ENCODE peak calls at places on chromosomes 3 and 15, in four cellular contexts. G, Z, A and T are unnamed samples.

GRCh38 chr3:38627956-38628355 is 21.5 kb downstream of the SCN5A start:
- DNase-seq in G (no peak), Z (no peak), A (peak), T (no peak)

GRCh38 chr3:101994386-101994785 is 145.1 kb downstream of the NFKBIZ start:
- DNase-seq in Z (no peak), A (no peak), G (no peak), T (no peak)

GRCh38 chr3:8988791-8989558 is 25.7 kb upstream of the RAD18 start:
- DNase-seq in Z (no peak), A (no peak), G (no peak), T (no peak)

GRCh38 chr15:76330281-76330680 is 6.3 kb upstream of the ISL2 start:
- DNase-seq in Z (no peak), A (peak), G (peak), T (peak)

GRCh38 chr3:46406786-46407611 is at the start of the genes CCR5AS and CCRL2:
- DNase-seq in A (peak), G (peak), Z (peak), T (no peak)

GRCh38 chr15:55257933-55258332 is 31.7 kb downstream of the RAB27A start:
- DNase-seq in Z (no peak), A (no peak), G (no peak), T (no peak)

GRCh38 chr15:80588801-80589200 is 106.3 kb upstream of the ABHD17C start:
- DNase-seq in A (peak), G (no peak), Z (no peak), T (peak)

GRCh38 chr3:180416111-180416541 is 185.8 kb upstream of the TTC14 start:
- DNase-seq in A (no peak), Z (no peak), G (no peak), T (no peak)

GRCh38 chr15:74788716-74789151 is 6.9 kb downstream of the CSK start:
- DNase-seq in Z (no peak), G (peak), A (no peak), T (no peak)

GRCh38 chr3:111373861-111374260 is 168.1 kb upstream of the CD96 start:
- DNase-seq in Z (no peak), A (no peak), G (no peak), T (no peak)

GRCh38 chr3:29554584-29554983 is 273.7 kb downstream of the RBMS3 start:
- DNase-seq in Z (no peak), A (no peak), G (no peak), T (no peak)

GRCh38 chr3:141050913-141051632 is at the start of gene SPSB4:
- DNase-seq in A (peak), G (peak), Z (peak), T (no peak)

GRCh38 chr15:70348581-70349344 is 251.0 kb upstream of the TLE3 start:
- DNase-seq in A (peak), G (peak), Z (peak), T (no peak)

GRCh38 chr3:194870394-194871110 is 184.9 kb downstream of the FAM43A start:
- DNase-seq in G (no peak), A (peak), Z (no peak), T (no peak)

GRCh38 chr3:65854606-65855304 is 184.0 kb downstream of the MAGI1 start:
- DNase-seq in Z (no peak), G (no peak), A (no peak), T (no peak)

GRCh38 chr3:106309274-106309673 is 440.5 kb upstream of the CBLB start:
- DNase-seq in A (no peak), Z (no peak), G (no peak), T (no peak)

GRCh38 chr3:54150864-54151467 is 28.6 kb downstream of the CACNA2D3 start:
- DNase-seq in G (no peak), A (no peak), Z (no peak), T (no peak)

GRCh38 chr3:160224256-160224655 is 966 bp upstream of the C3orf80 start:
- DNase-seq in G (no peak), A (no peak), Z (no peak), T (no peak)

GRCh38 chr3:171528102-171528501 is 67.9 kb upstream of the TNIK start:
- DNase-seq in A (peak), G (no peak), Z (no peak), T (no peak)

GRCh38 chr3:178532414-178532813 is 3.8 kb upstream of the KCNMB2 start:
- DNase-seq in A (peak), G (no peak), Z (no peak), T (no peak)

GRCh38 chr15:75091814-75092213 is 68.4 kb downstream of the PPCDC start:
- DNase-seq in Z (no peak), A (no peak), G (no peak), T (no peak)

GRCh38 chr15:70320077-70320830 is 222.5 kb upstream of the TLE3 start:
- DNase-seq in A (no peak), Z (no peak), G (peak), T (no peak)

GRCh38 chr3:157464283-157464682 is 27.6 kb downstream of the PTX3 start:
- DNase-seq in Z (no peak), G (no peak), A (no peak), T (no peak)

GRCh38 chr3:46464326-46465195 is at the start of gene LTF:
- DNase-seq in Z (no peak), G (no peak), A (no peak), T (no peak)

GRCh38 chr3:181691951-181692849 is 19.5 kb upstream of the SOX2 start:
- DNase-seq in G (no peak), Z (no peak), A (no peak), T (no peak)

GRCh38 chr15:76336254-76337046 is at the start of gene ISL2:
- DNase-seq in Z (no peak), A (peak), G (peak), T (peak)

GRCh38 chr3:50587373-50587772 is 18.1 kb downstream of the HEMK1 start:
- DNase-seq in A (no peak), G (no peak), Z (no peak), T (no peak)

GRCh38 chr3:156433910-156434309 is 121.0 kb downstream of the SSR3 start:
- DNase-seq in A (peak), Z (no peak), G (no peak), T (no peak)
- TF ChIP-seq CTCF in A (no peak), Z (no peak), G (no peak), T (no peak)

GRCh38 chr15:67863442-67863987 is 23.7 kb upstream of the RNU6-1 start:
- DNase-seq in Z (peak), G (peak), A (peak), T (no peak)
- TF ChIP-seq CTCF in Z (peak), G (peak), A (peak), T (peak)

DNA sequence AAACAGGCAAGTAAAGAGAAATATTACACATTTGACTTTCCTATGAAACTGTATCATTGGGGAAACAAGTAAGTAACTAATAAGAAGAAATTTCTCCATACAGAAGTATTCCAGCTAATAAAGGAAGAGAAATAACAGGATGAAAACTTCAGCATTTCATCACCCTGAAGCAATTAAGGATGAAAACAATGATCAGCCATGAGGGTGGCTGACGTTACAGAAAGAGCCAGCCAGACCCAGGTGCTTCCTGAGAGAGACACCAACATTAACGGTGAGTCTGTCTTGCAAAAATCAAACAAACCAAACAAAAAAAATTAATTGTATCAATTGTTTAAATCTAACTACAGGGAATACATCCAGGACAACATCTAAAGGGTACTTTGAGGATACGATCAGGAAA is 190.0 kb downstream of the ARRDC4 start:
- DNase-seq in G (no peak), Z (no peak), A (no peak), T (no peak)
- TF ChIP-seq CTCF in G (no peak), Z (no peak), A (no peak), T (no peak)

GRCh38 chr3:15955968-15956367 is 158.2 kb upstream of the ANKRD28 start:
- DNase-seq in A (peak), G (no peak), Z (no peak), T (no peak)

GRCh38 chr3:15948403-15948802 is 150.6 kb upstream of the ANKRD28 start:
- DNase-seq in G (no peak), A (no peak), Z (no peak), T (no peak)

GRCh38 chr3:15952543-15953175 is 154.9 kb upstream of the ANKRD28 start:
- DNase-seq in A (no peak), Z (no peak), G (no peak), T (no peak)

GRCh38 chr3:15958692-15959433 is 161.1 kb upstream of the ANKRD28 start:
- DNase-seq in Z (no peak), G (no peak), A (no peak), T (no peak)

GRCh38 chr3:15953841-15954240 is 156.1 kb upstream of the ANKRD28 start:
- DNase-seq in Z (no peak), A (no peak), G (no peak), T (no peak)
- TF ChIP-seq CTCF in Z (no peak), A (no peak), G (no peak), T (no peak)

DNA sequence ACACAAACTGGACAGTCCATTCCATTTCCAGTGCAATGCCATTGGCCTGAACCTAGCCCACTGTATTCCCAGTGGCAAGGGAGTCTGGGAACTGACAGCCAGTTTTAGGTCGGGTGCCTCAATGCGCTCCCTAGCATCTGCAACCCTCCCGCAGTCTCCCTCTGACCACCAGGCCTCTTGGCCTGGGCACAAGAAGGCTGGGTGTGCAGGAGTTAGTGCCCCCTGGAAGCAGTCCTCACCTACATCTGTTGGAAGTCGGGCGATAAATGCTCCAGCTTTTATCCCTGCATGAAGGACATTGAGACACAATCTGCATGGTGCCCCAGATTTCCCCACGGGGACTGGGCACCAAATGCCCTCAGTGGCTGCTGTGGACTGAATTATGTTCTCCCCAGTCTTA is 12.7 kb downstream of the C3orf22 start:
- DNase-seq in G (no peak), A (no peak), Z (no peak), T (no peak)
- TF ChIP-seq CTCF in G (no peak), A (no peak), Z (no peak), T (no peak)

GRCh38 chr3:115698851-115699535 is 75.7 kb downstream of the GAP43 start:
- DNase-seq in Z (no peak), G (no peak), A (peak), T (no peak)
- TF ChIP-seq CTCF in Z (no peak), G (no peak), A (no peak), T (no peak)